ENCODE peak calls at places on chromosomes 16 and 17, in six cellular contexts. One of them, this sample, is unnamed.

GRCh38 chr17:77717941-77718668 is 240.4 kb upstream of the TNRC6C start:
- DNase-seq in PC-9: no peak
- DNase-seq in progenitor cell of endocrine pancreas: no peak
- DNase-seq in thoracic aorta: no peak
- DNase-seq in body of pancreas: no peak
- DNase-seq in GM12865: no peak
- DNase-seq in this sample: no peak

GRCh38 chr17:39079836-39080235 is 71.6 kb downstream of the PLXDC1 start:
- DNase-seq in PC-9: no peak
- DNase-seq in progenitor cell of endocrine pancreas: no peak
- DNase-seq in thoracic aorta: no peak
- DNase-seq in body of pancreas: no peak
- DNase-seq in GM12865: no peak
- DNase-seq in this sample: no peak

GRCh38 chr17:38415250-38416194 is 12.7 kb upstream of the ARHGAP23 start:
- DNase-seq in PC-9: peak; percentile 47
- DNase-seq in progenitor cell of endocrine pancreas: no peak
- DNase-seq in GM12865: peak; percentile 70
- DNase-seq in thoracic aorta: no peak
- DNase-seq in body of pancreas: no peak
- DNase-seq in this sample: no peak

GRCh38 chr17:2025622-2026309 is 632 bp upstream of the RTN4RL1 start:
- DNase-seq in thoracic aorta: no peak
- DNase-seq in progenitor cell of endocrine pancreas: peak; percentile 64
- DNase-seq in body of pancreas: peak; percentile 85
- DNase-seq in PC-9: peak; percentile 77
- DNase-seq in GM12865: no peak
- DNase-seq in this sample: no peak

GRCh38 chr17:66963521-66964082 is 905 bp upstream of the CACNG4 start:
- DNase-seq in body of pancreas: no peak
- DNase-seq in PC-9: no peak
- DNase-seq in progenitor cell of endocrine pancreas: no peak
- DNase-seq in GM12865: no peak
- DNase-seq in thoracic aorta: no peak
- DNase-seq in this sample: no peak

GRCh38 chr16:81711609-81712329 is 67.3 kb upstream of the PLCG2 start:
- DNase-seq in PC-9: peak; percentile 85
- DNase-seq in GM12865: no peak
- DNase-seq in progenitor cell of endocrine pancreas: no peak
- DNase-seq in body of pancreas: no peak
- DNase-seq in thoracic aorta: no peak
- DNase-seq in this sample: no peak

GRCh38 chr17:72538921-72539352 is 418.1 kb downstream of the SOX9 start:
- DNase-seq in body of pancreas: no peak
- DNase-seq in PC-9: no peak
- DNase-seq in GM12865: no peak
- DNase-seq in thoracic aorta: no peak
- DNase-seq in progenitor cell of endocrine pancreas: no peak
- DNase-seq in this sample: no peak

GRCh38 chr17:6670999-6671398 is 19.4 kb downstream of the C17orf100 start:
- DNase-seq in GM12865: no peak
- DNase-seq in body of pancreas: no peak
- DNase-seq in progenitor cell of endocrine pancreas: no peak
- DNase-seq in thoracic aorta: no peak
- DNase-seq in PC-9: no peak
- DNase-seq in this sample: no peak

GRCh38 chr17:5069724-5070123 is 8.5 kb upstream of the ZFP3 start:
- DNase-seq in GM12865: no peak
- DNase-seq in PC-9: no peak
- DNase-seq in thoracic aorta: no peak
- DNase-seq in progenitor cell of endocrine pancreas: no peak
- DNase-seq in body of pancreas: no peak
- DNase-seq in this sample: no peak

GRCh38 chr16:22109258-22109898 is 17.0 kb downstream of the VWA3A start:
- DNase-seq in progenitor cell of endocrine pancreas: no peak
- DNase-seq in PC-9: no peak
- DNase-seq in GM12865: peak; percentile 15
- DNase-seq in body of pancreas: no peak
- DNase-seq in thoracic aorta: no peak
- DNase-seq in this sample: no peak

GRCh38 chr17:57902800-57903759 is 52.1 kb downstream of the CUEDC1 start:
- DNase-seq in body of pancreas: peak; percentile 96
- DNase-seq in GM12865: peak; percentile 92
- DNase-seq in progenitor cell of endocrine pancreas: no peak
- DNase-seq in PC-9: peak; percentile 87
- DNase-seq in thoracic aorta: peak; percentile 90
- DNase-seq in this sample: peak; percentile 87

GRCh38 chr16:50998411-50998810 is 152.7 kb downstream of the SALL1 start:
- DNase-seq in thoracic aorta: no peak
- DNase-seq in progenitor cell of endocrine pancreas: no peak
- DNase-seq in GM12865: no peak
- DNase-seq in PC-9: no peak
- DNase-seq in body of pancreas: no peak
- DNase-seq in this sample: no peak

GRCh38 chr17:33202796-33203195 is 90.3 kb downstream of the ASIC2 start:
- DNase-seq in progenitor cell of endocrine pancreas: no peak
- DNase-seq in GM12865: no peak
- DNase-seq in PC-9: no peak
- DNase-seq in body of pancreas: no peak
- DNase-seq in thoracic aorta: no peak
- DNase-seq in this sample: no peak

GRCh38 chr17:62892870-62893338 is 73.1 kb upstream of the TANC2 start:
- DNase-seq in GM12865: peak; percentile 4
- DNase-seq in thoracic aorta: no peak
- DNase-seq in PC-9: peak; percentile 70
- DNase-seq in body of pancreas: no peak
- DNase-seq in progenitor cell of endocrine pancreas: no peak
- DNase-seq in this sample: peak; percentile 89

GRCh38 chr17:2929881-2930533 is 133.4 kb downstream of the OR1D5 start:
- DNase-seq in PC-9: peak; percentile 49
- DNase-seq in GM12865: peak; percentile 22
- DNase-seq in progenitor cell of endocrine pancreas: peak; percentile 58
- DNase-seq in body of pancreas: peak; percentile 68
- DNase-seq in thoracic aorta: no peak
- DNase-seq in this sample: no peak

GRCh38 chr17:17076066-17076465 is 33.8 kb downstream of the MPRIP start:
- DNase-seq in thoracic aorta: no peak
- DNase-seq in GM12865: no peak
- DNase-seq in PC-9: no peak
- DNase-seq in body of pancreas: no peak
- DNase-seq in progenitor cell of endocrine pancreas: no peak
- DNase-seq in this sample: no peak

GRCh38 chr16:80084614-80085013 is 456.2 kb upstream of the DYNLRB2 start:
- DNase-seq in GM12865: peak; percentile 21
- DNase-seq in progenitor cell of endocrine pancreas: no peak
- DNase-seq in PC-9: peak; percentile 23
- DNase-seq in body of pancreas: peak; percentile 34
- DNase-seq in thoracic aorta: no peak
- DNase-seq in this sample: no peak

GRCh38 chr16:56369202-56369601 is 56.1 kb downstream of the AMFR start:
- DNase-seq in GM12865: no peak
- DNase-seq in PC-9: no peak
- DNase-seq in body of pancreas: no peak
- DNase-seq in thoracic aorta: no peak
- DNase-seq in progenitor cell of endocrine pancreas: no peak
- DNase-seq in this sample: no peak

GRCh38 chr17:73787036-73787720 is 142.9 kb upstream of the SDK2 start:
- DNase-seq in thoracic aorta: no peak
- DNase-seq in progenitor cell of endocrine pancreas: no peak
- DNase-seq in body of pancreas: no peak
- DNase-seq in GM12865: no peak
- DNase-seq in PC-9: no peak
- DNase-seq in this sample: no peak

GRCh38 chr16:2500937-2501750 is 12.6 kb upstream of the ATP6V0C start:
- DNase-seq in PC-9: peak; percentile 85
- DNase-seq in GM12865: peak; percentile 81
- DNase-seq in progenitor cell of endocrine pancreas: peak; percentile 90
- DNase-seq in thoracic aorta: peak; percentile 51
- DNase-seq in body of pancreas: peak; percentile 87
- DNase-seq in this sample: peak; percentile 50

DNA sequence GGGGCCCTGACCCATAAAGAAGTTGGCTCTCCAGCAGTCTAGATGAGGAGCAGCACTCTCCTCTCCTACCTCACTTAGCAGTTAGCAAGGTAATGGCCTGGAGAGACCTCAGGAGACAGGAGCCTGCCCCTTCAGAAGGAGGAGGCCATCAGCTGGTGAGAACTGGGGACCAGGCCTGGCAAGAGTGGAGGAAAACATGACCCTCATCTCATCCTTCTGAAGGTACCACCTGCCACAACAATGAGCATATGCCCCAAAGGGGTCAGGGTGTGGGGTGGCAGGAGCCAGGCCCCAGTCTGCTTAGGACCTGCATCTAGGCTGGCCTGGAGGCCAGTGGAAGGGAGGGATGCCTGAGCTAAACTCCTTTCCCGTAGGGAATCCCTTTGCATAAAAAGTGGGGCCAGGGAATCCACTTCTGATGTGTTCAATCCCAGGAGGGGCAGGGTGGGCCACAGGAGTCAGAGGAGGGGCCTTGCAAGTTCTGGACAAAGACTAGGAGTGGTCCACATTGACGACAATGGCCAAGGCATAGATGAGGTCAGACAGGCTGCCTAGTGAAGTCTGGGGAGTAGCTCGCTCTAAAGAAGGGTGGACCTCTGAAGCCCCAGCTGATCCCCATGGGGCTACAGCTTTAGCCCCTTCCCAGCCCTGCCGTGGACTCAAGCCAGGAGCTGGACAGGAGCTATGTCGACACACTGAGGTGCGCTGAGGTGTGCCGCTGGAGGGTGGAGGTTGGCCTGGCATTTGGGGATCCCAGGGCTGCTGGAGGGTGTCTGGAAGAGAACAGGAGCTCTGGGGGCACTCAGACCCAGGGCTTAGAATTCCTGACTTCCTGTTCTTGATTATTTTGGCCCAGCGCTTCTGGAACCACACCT is 986 bp downstream of the SEBOX start:
- DNase-seq in thoracic aorta: no peak
- DNase-seq in body of pancreas: no peak
- DNase-seq in PC-9: no peak
- DNase-seq in GM12865: no peak
- DNase-seq in progenitor cell of endocrine pancreas: no peak
- DNase-seq in this sample: no peak
- TF ChIP-seq CTCF in thoracic aorta: no peak
- TF ChIP-seq CTCF in body of pancreas: no peak
- TF ChIP-seq CTCF in PC-9: no peak
- TF ChIP-seq CTCF in GM12865: no peak
- TF ChIP-seq CTCF in progenitor cell of endocrine pancreas: no peak
- TF ChIP-seq CTCF in this sample: no peak

GRCh38 chr17:80649672-80650338 is 105.2 kb downstream of the RPTOR start:
- DNase-seq in progenitor cell of endocrine pancreas: no peak
- DNase-seq in body of pancreas: peak; percentile 30
- DNase-seq in thoracic aorta: peak; percentile 65
- DNase-seq in PC-9: peak; percentile 23
- DNase-seq in GM12865: peak; percentile 21
- DNase-seq in this sample: no peak
- TF ChIP-seq CTCF in progenitor cell of endocrine pancreas: peak; percentile 76
- TF ChIP-seq CTCF in body of pancreas: no peak
- TF ChIP-seq CTCF in thoracic aorta: no peak
- TF ChIP-seq CTCF in PC-9: peak; percentile 47
- TF ChIP-seq CTCF in GM12865: peak; percentile 14
- TF ChIP-seq CTCF in this sample: no peak

GRCh38 chr17:47942568-47942967 is 1.2 kb downstream of the PNPO start:
- DNase-seq in thoracic aorta: no peak
- DNase-seq in body of pancreas: no peak
- DNase-seq in GM12865: no peak
- DNase-seq in PC-9: no peak
- DNase-seq in progenitor cell of endocrine pancreas: no peak
- DNase-seq in this sample: no peak

GRCh38 chr17:47941998-47942490 is 673 bp downstream of the PNPO start:
- DNase-seq in GM12865: peak; percentile 23
- DNase-seq in progenitor cell of endocrine pancreas: no peak
- DNase-seq in thoracic aorta: no peak
- DNase-seq in body of pancreas: no peak
- DNase-seq in PC-9: no peak
- DNase-seq in this sample: no peak

GRCh38 chr17:47945080-47945479 is 3.7 kb downstream of the PNPO start:
- DNase-seq in body of pancreas: no peak
- DNase-seq in PC-9: no peak
- DNase-seq in progenitor cell of endocrine pancreas: no peak
- DNase-seq in thoracic aorta: no peak
- DNase-seq in GM12865: peak; percentile 54
- DNase-seq in this sample: no peak

GRCh38 chr17:47937915-47938314 is 3.5 kb upstream of the PNPO start:
- DNase-seq in body of pancreas: no peak
- DNase-seq in PC-9: no peak
- DNase-seq in progenitor cell of endocrine pancreas: no peak
- DNase-seq in GM12865: peak; percentile 66
- DNase-seq in thoracic aorta: no peak
- DNase-seq in this sample: no peak

DNA sequence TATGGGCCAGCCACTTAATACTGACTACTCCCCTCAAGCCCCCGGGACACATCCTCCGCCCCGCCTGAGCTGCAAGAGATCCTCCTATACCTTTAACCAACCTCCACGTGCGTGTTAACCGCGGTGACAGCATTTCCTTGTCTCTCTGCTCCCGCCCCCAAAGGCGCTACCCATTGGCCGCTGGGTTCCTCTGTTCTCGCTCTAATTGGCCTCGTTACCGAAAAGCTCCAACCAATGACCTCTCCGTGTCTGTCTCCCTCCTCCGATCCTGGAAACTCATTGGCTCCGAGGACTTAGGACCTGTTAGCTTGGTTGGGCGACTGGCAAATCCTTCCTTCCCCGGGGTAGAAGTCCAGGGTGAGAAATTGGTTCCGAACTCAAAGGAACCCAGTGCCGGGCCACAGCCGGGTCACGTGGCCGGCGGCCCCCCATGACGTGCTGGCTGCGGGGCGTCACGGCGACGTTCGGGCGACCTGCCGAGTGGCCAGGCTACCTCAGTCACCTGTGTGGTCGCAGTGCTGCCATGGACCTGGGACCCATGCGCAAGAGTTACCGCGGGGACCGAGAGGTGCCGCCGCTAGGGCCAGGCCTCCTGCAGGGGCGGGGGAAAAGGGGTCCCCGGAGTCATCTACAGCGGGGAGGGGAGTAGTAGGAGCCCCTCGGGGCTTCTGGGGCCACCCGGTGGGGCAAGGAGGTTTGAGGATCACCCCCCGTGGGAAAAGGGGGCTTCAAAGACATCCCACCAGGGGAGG is at the start of gene PNPO:
- DNase-seq in PC-9: peak; percentile 88
- DNase-seq in GM12865: peak; percentile 98
- DNase-seq in thoracic aorta: peak; percentile 94
- DNase-seq in body of pancreas: peak; percentile 95
- DNase-seq in progenitor cell of endocrine pancreas: peak; percentile 45
- DNase-seq in this sample: peak; percentile 94
- TF ChIP-seq CTCF in PC-9: no peak
- TF ChIP-seq CTCF in GM12865: no peak
- TF ChIP-seq CTCF in thoracic aorta: no peak
- TF ChIP-seq CTCF in body of pancreas: no peak
- TF ChIP-seq CTCF in progenitor cell of endocrine pancreas: no peak
- TF ChIP-seq CTCF in this sample: no peak

GRCh38 chr17:68539536-68540469 is 27.6 kb downstream of the PRKAR1A start:
- DNase-seq in body of pancreas: no peak
- DNase-seq in thoracic aorta: no peak
- DNase-seq in PC-9: no peak
- DNase-seq in progenitor cell of endocrine pancreas: no peak
- DNase-seq in GM12865: peak; percentile 35
- DNase-seq in this sample: no peak
- TF ChIP-seq CTCF in body of pancreas: no peak
- TF ChIP-seq CTCF in thoracic aorta: no peak
- TF ChIP-seq CTCF in PC-9: no peak
- TF ChIP-seq CTCF in progenitor cell of endocrine pancreas: peak; percentile 42
- TF ChIP-seq CTCF in GM12865: peak; percentile 9
- TF ChIP-seq CTCF in this sample: peak; percentile 55

This sample was measured in CD14-positive monocyte.